ENCODE peak calls at places on chromosomes 4 and X, in four cellular contexts. K, X, C and M are unnamed samples. For H3K4me1 and H3K9me3, the result is how much of the 10 kb centered on the place peaks cover.

GRCh38 chr4:12445711-12446110 is 1017.0 kb upstream of the HS3ST1 start:
- DNase-seq in K (no peak), X (no peak), C (no peak), M (no peak)

GRCh38 chrX:80648023-80648422 is 161.7 kb downstream of the BRWD3 start:
- DNase-seq in K (peak), X (peak), C (peak), M (no peak)

GRCh38 chr4:73844352-73844751 is 7.9 kb downstream of the CXCL6 start:
- DNase-seq in K (peak), X (no peak), C (no peak), M (no peak)

GRCh38 chrX:63679432-63679831 is 105.6 kb downstream of the ARHGEF9 start:
- DNase-seq in K (no peak), X (no peak), C (no peak), M (no peak)

GRCh38 chr4:36024901-36025610 is 219.3 kb downstream of the ARAP2 start:
- DNase-seq in K (no peak), X (no peak), C (no peak), M (no peak)

GRCh38 chrX:8189096-8189830 is 18.2 kb upstream of the VCX2 start:
- DNase-seq in K (no peak), X (no peak), C (no peak), M (no peak)

GRCh38 chr4:112144546-112145325 is 518 bp upstream of the FAM241A start:
- DNase-seq in K (no peak), X (no peak), C (no peak), M (peak)

GRCh38 chr4:140222175-140222574 is 68.2 kb upstream of the MAML3 start:
- DNase-seq in K (peak), X (no peak), C (no peak), M (no peak)

GRCh38 chr4:39931441-39931901 is 46.2 kb downstream of the PDS5A start:
- DNase-seq in K (no peak), X (peak), C (no peak), M (no peak)

GRCh38 chr4:56979674-56980073 is 978 bp downstream of the POLR2B start:
- DNase-seq in K (peak), X (peak), C (no peak), M (no peak)

GRCh38 chr4:139144911-139145551 is 32.0 kb downstream of the ELF2 start:
- DNase-seq in K (no peak), X (no peak), C (no peak), M (no peak)

GRCh38 chr4:73576366-73576765 is 43.9 kb downstream of the RASSF6 start:
- DNase-seq in K (peak), X (no peak), C (no peak), M (no peak)

GRCh38 chrX:111869639-111870034 is 6.3 kb upstream of the TRPC5OS start:
- DNase-seq in K (peak), X (peak), C (peak), M (no peak)

GRCh38 chrX:70039758-70040157 is 10.0 kb downstream of the AWAT2 start:
- DNase-seq in K (peak), X (no peak), C (no peak), M (no peak)

GRCh38 chr4:74543983-74544382 is 99.0 kb downstream of the AREG start:
- DNase-seq in K (peak), X (no peak), C (no peak), M (no peak)

GRCh38 chrX:136954930-136955329 is 74.4 kb upstream of the RBMX start:
- DNase-seq in K (peak), X (peak), C (no peak), M (no peak)

GRCh38 chr4:1232661-1233621 is 16.0 kb downstream of the CTBP1 start:
- DNase-seq in K (no peak), X (no peak), C (peak), M (peak)

GRCh38 chr4:143641406-143641805 is 59.1 kb downstream of the FREM3 start:
- DNase-seq in K (no peak), X (no peak), C (no peak), M (no peak)

GRCh38 chrX:311156-312129 is 7.2 kb downstream of the GTPBP6 start:
- DNase-seq in K (no peak), X (no peak), C (no peak), M (peak)

GRCh38 chr4:124591646-124592045 is 120.9 kb downstream of the ANKRD50 start:
- DNase-seq in K (no peak), X (no peak), C (no peak), M (no peak)

GRCh38 chrX:67503453-67503852 is 40.4 kb upstream of the AR start:
- DNase-seq in K (no peak), X (no peak), C (no peak), M (no peak)

GRCh38 chr4:135325264-135325663 is 1123.7 kb upstream of the PABPC4L start:
- DNase-seq in K (no peak), X (no peak), C (no peak), M (no peak)

GRCh38 chr4:15677507-15677988 is 4.1 kb upstream of the FAM200B start:
- DNase-seq in K (peak), X (no peak), C (no peak), M (no peak)

GRCh38 chrX:70479197-70479969 is 34.7 kb downstream of the DLG3 start:
- DNase-seq in K (peak), X (no peak), C (no peak), M (no peak)

GRCh38 chr4:84441758-84442377 is 57.2 kb downstream of the NKX6-1 start:
- DNase-seq in K (no peak), X (no peak), C (no peak), M (no peak)

GRCh38 chr4:121307441-121308327 is 73.1 kb downstream of the QRFPR start:
- DNase-seq in K (peak), X (peak), C (peak), M (no peak)

GRCh38 chrX:11886745-11887144 is 128.7 kb downstream of the MSL3 start:
- DNase-seq in K (no peak), X (no peak), C (no peak), M (no peak)

GRCh38 chr4:7253341-7253700 is 61.0 kb downstream of the SORCS2 start:
- DNase-seq in K (no peak), X (no peak), C (no peak), M (no peak)

GRCh38 chrX:17547658-17548057 is 172.7 kb downstream of the NHS start:
- DNase-seq in K (peak), X (no peak), C (no peak), M (peak)

GRCh38 chr4:38606587-38606905 is 57.5 kb upstream of the KLF3 start:
- DNase-seq in K (no peak), X (no peak), C (no peak), M (no peak)

GRCh38 chrX:118117069-118117405 is 427 bp upstream of the KLHL13 start:
- DNase-seq in K (peak), X (no peak), C (no peak), M (peak)
- H3K4me3 ChIP-seq in K (peak), X (peak), C (peak), M (peak)

DNA sequence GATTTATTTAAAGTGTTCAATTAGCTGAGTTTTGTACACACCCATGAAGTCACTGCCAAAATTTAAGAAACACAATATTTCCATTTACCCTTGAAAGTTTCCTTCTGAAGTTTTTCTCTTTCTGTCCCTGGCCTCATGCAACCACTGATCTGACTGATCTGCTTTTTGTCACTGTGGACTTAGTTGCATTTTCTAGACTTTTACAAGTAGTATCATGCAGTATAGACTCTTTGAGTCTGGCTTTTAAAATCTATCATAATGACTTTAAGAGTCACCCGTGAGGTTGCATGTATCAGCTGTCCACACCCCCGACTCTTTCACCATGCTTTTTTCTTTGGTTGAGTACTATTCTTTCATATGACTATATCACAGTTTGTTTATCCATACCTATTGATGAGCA is 29.0 kb upstream of the PDLIM3 start:
- DNase-seq in K (no peak), X (no peak), C (no peak), M (no peak)
- H3K4me1 ChIP-seq in K (under half), X (under half), C (under half), M (under half)

DNA sequence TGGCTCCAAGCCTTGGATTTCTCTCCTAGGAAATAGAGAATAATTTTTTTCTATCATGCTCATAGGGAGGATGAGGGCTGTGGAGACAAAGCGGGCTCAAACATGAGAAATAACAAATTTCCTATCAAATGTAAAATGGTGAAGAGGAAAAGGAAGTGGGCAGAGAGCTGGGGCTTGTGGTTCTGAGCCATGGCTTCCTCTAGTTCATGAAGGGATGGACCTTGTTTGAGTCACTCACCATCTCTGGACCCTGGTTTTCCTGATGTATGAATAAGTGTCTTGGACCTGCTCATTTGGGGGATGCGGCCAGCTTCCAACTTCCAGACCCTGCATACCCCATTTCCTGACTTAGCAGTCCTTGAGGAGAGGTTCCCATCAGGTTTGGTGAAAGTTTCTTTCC is 63.0 kb downstream of the MSX1 start:
- DNase-seq in K (no peak), X (no peak), C (no peak), M (no peak)
- H3K9me3 ChIP-seq in K (under half), X (under half), C (under half), M (under half)

GRCh38 chrX:37686348-37686736 is 751 bp downstream of the XK start:
- DNase-seq in K (no peak), X (no peak), C (no peak), M (no peak)
- H3K4me3 ChIP-seq in K (peak), X (peak), C (no peak), M (peak)

DNA sequence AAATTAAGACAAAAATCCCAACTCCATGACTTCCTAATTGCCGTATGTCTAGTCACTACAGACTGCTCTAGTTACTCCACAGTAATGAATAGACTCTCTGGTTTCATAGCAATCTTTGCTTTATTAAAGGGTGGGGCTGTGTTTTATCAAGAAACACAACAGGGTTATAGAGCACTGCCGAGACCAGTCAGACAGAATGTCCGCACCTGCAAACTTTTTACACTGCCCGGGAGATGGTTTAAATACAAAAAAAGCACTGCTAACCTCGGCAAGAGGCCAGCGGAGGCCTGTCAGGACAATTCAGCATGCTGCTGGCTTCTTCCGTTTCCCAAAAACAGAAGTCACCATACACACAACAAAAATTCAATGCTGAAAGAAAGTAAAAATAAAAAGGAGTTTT is 67.4 kb downstream of the IRF2 start:
- DNase-seq in K (no peak), X (no peak), C (no peak), M (no peak)
- H3K4me1 ChIP-seq in K (under half), X (under half), C (under half), M (under half)

DNA sequence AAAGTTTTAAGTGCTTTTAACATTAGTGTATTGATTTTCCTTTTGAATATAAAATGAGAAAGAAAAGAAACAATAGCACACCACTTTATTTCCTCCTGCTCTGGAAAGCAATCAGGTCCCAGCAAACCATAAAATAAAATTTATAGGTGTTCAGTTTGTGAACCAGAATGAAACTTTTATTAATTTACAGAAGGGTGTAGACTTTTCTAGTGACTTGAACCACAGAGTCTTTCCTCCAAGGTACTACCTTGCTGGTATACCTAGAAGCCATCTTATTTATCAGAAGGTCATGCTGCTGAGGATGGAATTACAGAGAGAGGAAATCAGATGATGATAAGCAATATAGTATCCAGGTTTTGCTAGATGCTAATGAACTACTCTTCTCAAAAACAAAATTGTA is 27.6 kb upstream of the RPS6KA3 start:
- DNase-seq in K (no peak), X (no peak), C (no peak), M (no peak)
- H3K9me3 ChIP-seq in K (under half), X (under half), C (under half), M (under half)

GRCh38 chr4:155973639-155974475 is 20.2 kb upstream of the CTSO start:
- DNase-seq in K (peak), X (no peak), C (no peak), M (no peak)

GRCh38 chr4:155974957-155975356 is 21.3 kb upstream of the CTSO start:
- DNase-seq in K (peak), X (no peak), C (no peak), M (no peak)

GRCh38 chr4:155978810-155979209 is 25.1 kb upstream of the CTSO start:
- DNase-seq in K (no peak), X (no peak), C (no peak), M (no peak)

GRCh38 chr4:155972098-155972497 is 18.4 kb upstream of the CTSO start:
- DNase-seq in K (peak), X (peak), C (no peak), M (no peak)

DNA sequence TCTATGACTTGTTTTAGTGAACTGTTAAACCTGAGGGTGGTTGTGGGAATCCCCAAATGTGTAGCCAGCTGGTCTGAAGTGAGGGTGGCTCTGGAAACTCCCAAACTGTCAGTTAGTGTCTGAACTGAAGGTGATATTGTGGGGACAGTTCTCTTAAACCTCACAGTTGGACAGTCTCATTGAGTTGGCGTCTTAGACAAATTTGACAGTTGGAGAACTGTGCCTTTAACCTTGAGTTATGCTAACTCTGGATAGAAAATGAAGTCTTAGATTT is 20.7 kb upstream of the CTSO start:
- DNase-seq in K (no peak), X (no peak), C (no peak), M (no peak)
- H3K4me3 ChIP-seq in K (no peak), X (no peak), C (no peak), M (no peak)

GRCh38 chr4:113645288-113645687 is 116.2 kb downstream of the CAMK2D start:
- DNase-seq in K (no peak), X (peak), C (no peak), M (no peak)
- H3K4me1 ChIP-seq in K (under half), X (half or more), C (under half), M (under half)

GRCh38 chrX:6758234-6758633 is 223.3 kb upstream of the VCX3A start:
- DNase-seq in K (no peak), X (no peak), C (no peak), M (no peak)

DNA sequence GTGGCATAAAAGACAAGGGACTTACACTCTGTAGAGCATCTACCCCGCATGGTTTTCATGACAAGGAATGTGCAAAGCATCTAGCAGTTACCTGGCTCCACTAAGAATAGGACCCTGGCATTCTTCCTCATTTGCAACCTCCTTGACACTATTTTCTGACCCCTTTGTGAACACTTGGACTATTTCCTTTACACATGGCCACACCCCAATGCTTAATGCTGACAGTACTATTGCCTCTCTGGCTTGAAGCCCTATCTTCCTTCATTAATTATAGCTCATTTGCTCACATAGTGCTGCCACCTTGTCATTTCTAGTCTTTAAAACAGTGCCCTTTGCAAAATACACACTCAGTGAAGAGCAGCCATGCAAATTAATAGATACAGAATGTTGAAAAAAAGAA is 226.3 kb upstream of the VCX3A start:
- DNase-seq in K (no peak), X (no peak), C (no peak), M (no peak)
- H3K9me3 ChIP-seq in K (under half), X (under half), C (under half), M (under half)